ENCODE peak calls at places on chromosomes 3 and 15, in eight cellular contexts. W is GM12864; Y is hippocampal formation; K is aorta; O is CD8-positive, alpha-beta T cell; A is astrocyte of the spinal cord; D is lung microvascular endothelial cell; V is MCF 10A. G is an unnamed sample.

GRCh38 chr3:51679777-51680176 is 8.7 kb downstream of the TEX264 start:
- DNase-seq in W (no peak), Y (no peak), K (no peak), O (no peak), A (no peak), D (no peak), V (no peak), G (no peak)

GRCh38 chr3:67381667-67382272 is 272.6 kb downstream of the SUCLG2 start:
- DNase-seq in W (no peak), Y (no peak), K (no peak), O (no peak), A (peak; percentile 27), D (peak; percentile 63), V (peak; percentile 35), G (no peak)

GRCh38 chr15:88331291-88331690 is 74.8 kb upstream of the NTRK3 start:
- DNase-seq in W (no peak), Y (no peak), K (no peak), O (peak; percentile 15), A (peak; percentile 2), D (peak; percentile 17), V (no peak), G (no peak)

GRCh38 chr3:8559351-8559750 is 57.7 kb downstream of the LMCD1 start:
- DNase-seq in W (no peak), Y (no peak), K (peak; percentile 65), O (no peak), A (no peak), D (no peak), V (no peak), G (no peak)

GRCh38 chr3:154195620-154196366 is 74.6 kb downstream of the ARHGEF26 start:
- DNase-seq in W (no peak), Y (no peak), K (no peak), O (no peak), A (no peak), D (no peak), V (no peak), G (no peak)

GRCh38 chr15:99931703-99932603 is 198.7 kb upstream of the LYSMD4 start:
- DNase-seq in W (no peak), Y (no peak), K (no peak), O (no peak), A (no peak), D (no peak), V (no peak), G (no peak)

GRCh38 chr15:61834076-61834697 is 226.1 kb downstream of the VPS13C start:
- DNase-seq in W (peak; percentile 15), Y (peak; percentile 76), K (peak; percentile 93), O (peak; percentile 76), A (peak; percentile 85), D (peak; percentile 85), V (peak; percentile 71), G (peak; percentile 36)

GRCh38 chr3:24680214-24680967 is 185.7 kb upstream of the THRB start:
- DNase-seq in W (no peak), Y (peak; percentile 5), K (peak; percentile 93), O (peak; percentile 48), A (peak; percentile 63), D (peak; percentile 64), V (peak; percentile 69), G (no peak)

GRCh38 chr3:40645883-40646282 is 121.1 kb downstream of the ZNF621 start:
- DNase-seq in W (no peak), Y (no peak), K (no peak), O (no peak), A (peak; percentile 23), D (no peak), V (peak; percentile 54), G (no peak)

GRCh38 chr3:79366414-79366813 is 401.4 kb downstream of the ROBO1 start:
- DNase-seq in W (no peak), Y (no peak), K (no peak), O (no peak), A (peak; percentile 13), D (no peak), V (no peak), G (no peak)

GRCh38 chr3:58665410-58665809 is 1.2 kb downstream of the FAM3D start:
- DNase-seq in W (no peak), Y (no peak), K (no peak), O (no peak), A (no peak), D (no peak), V (no peak), G (no peak)

GRCh38 chr3:114899186-114899931 is 247.7 kb downstream of the ZBTB20 start:
- DNase-seq in W (no peak), Y (peak; percentile 37), K (no peak), O (no peak), A (peak; percentile 14), D (no peak), V (no peak), G (no peak)

GRCh38 chr15:70557506-70558258 is 205.7 kb downstream of the UACA start:
- DNase-seq in W (no peak), Y (no peak), K (no peak), O (no peak), A (no peak), D (no peak), V (peak; percentile 13), G (no peak)

GRCh38 chr3:66256806-66257205 is 36.0 kb downstream of the SLC25A26 start:
- DNase-seq in W (no peak), Y (no peak), K (no peak), O (no peak), A (no peak), D (no peak), V (no peak), G (no peak)

GRCh38 chr3:143972155-143972494 is 502 bp downstream of the DIPK2A start:
- DNase-seq in W (no peak), Y (no peak), K (no peak), O (peak; percentile 54), A (peak; percentile 82), D (no peak), V (no peak), G (no peak)

GRCh38 chr3:69370156-69370944 is 15.5 kb downstream of the FRMD4B start:
- DNase-seq in W (no peak), Y (peak; percentile 47), K (peak; percentile 85), O (peak; percentile 25), A (peak; percentile 23), D (peak; percentile 66), V (peak; percentile 66), G (no peak)

GRCh38 chr15:25727116-25727515 is 136.0 kb downstream of the ATP10A start:
- DNase-seq in W (no peak), Y (no peak), K (no peak), O (no peak), A (no peak), D (no peak), V (no peak), G (no peak)

GRCh38 chr3:121870710-121871109 is 23.5 kb upstream of the SLC15A2 start:
- DNase-seq in W (no peak), Y (no peak), K (no peak), O (no peak), A (no peak), D (no peak), V (no peak), G (no peak)

GRCh38 chr15:42461261-42461660 is 29.7 kb downstream of the ZNF106 start:
- DNase-seq in W (no peak), Y (no peak), K (no peak), O (no peak), A (no peak), D (no peak), V (no peak), G (no peak)

GRCh38 chr15:98841419-98841970 is 166.1 kb downstream of the PGPEP1L start:
- DNase-seq in W (no peak), Y (no peak), K (no peak), O (no peak), A (no peak), D (no peak), V (no peak), G (no peak)

GRCh38 chr3:44439499-44440295 is 37.8 kb downstream of the ZNF445 start:
- DNase-seq in W (peak; percentile 84), Y (peak; percentile 14), K (peak; percentile 79), O (peak; percentile 58), A (peak; percentile 60), D (peak; percentile 97), V (no peak), G (no peak)

GRCh38 chr3:159346504-159346903 is 544.6 kb downstream of the MFSD1 start:
- DNase-seq in W (no peak), Y (no peak), K (no peak), O (no peak), A (no peak), D (no peak), V (no peak), G (no peak)

GRCh38 chr3:30505866-30506517 is 100.4 kb upstream of the TGFBR2 start:
- DNase-seq in W (no peak), Y (no peak), K (no peak), O (no peak), A (no peak), D (no peak), V (no peak), G (no peak)

GRCh38 chr3:119637679-119638525 is 22.5 kb downstream of the POPDC2 start:
- DNase-seq in W (no peak), Y (no peak), K (no peak), O (no peak), A (peak; percentile 88), D (peak; percentile 27), V (peak; percentile 58), G (no peak)

GRCh38 chr3:42763023-42763422 is 10.0 kb downstream of the CCDC13 start:
- DNase-seq in W (no peak), Y (peak; percentile 21), K (no peak), O (no peak), A (no peak), D (no peak), V (no peak), G (no peak)

GRCh38 chr15:38414351-38414750 is 39.6 kb upstream of the FAM98B start:
- DNase-seq in W (no peak), Y (peak; percentile 70), K (no peak), O (no peak), A (peak; percentile 81), D (peak; percentile 57), V (peak; percentile 70), G (peak; percentile 5)

GRCh38 chr15:42149493-42150245 is 6.8 kb downstream of the PLA2G4F start:
- DNase-seq in W (no peak), Y (no peak), K (no peak), O (no peak), A (no peak), D (no peak), V (no peak), G (no peak)

GRCh38 chr3:126961191-126961790 is 21.6 kb upstream of the PLXNA1 start:
- DNase-seq in W (no peak), Y (no peak), K (peak; percentile 89), O (no peak), A (peak; percentile 60), D (no peak), V (peak; percentile 88), G (no peak)

GRCh38 chr3:185658943-185659342 is 72.8 kb downstream of the SENP2 start:
- DNase-seq in W (no peak), Y (no peak), K (no peak), O (no peak), A (no peak), D (no peak), V (no peak), G (no peak)

GRCh38 chr3:179046497-179047353 is 24.9 kb downstream of the ZMAT3 start:
- DNase-seq in W (no peak), Y (no peak), K (no peak), O (no peak), A (peak; percentile 58), D (no peak), V (no peak), G (no peak)

GRCh38 chr3:158649791-158650190 is 5.5 kb downstream of the GFM1 start:
- DNase-seq in W (no peak), Y (no peak), K (no peak), O (no peak), A (no peak), D (peak; percentile 82), V (no peak), G (no peak)

GRCh38 chr3:64691051-64691450 is 3.3 kb upstream of the ADAMTS9 start:
- DNase-seq in W (no peak), Y (no peak), K (no peak), O (no peak), A (no peak), D (peak; percentile 89), V (peak; percentile 2), G (no peak)

GRCh38 chr3:38099518-38099917 is 37.4 kb downstream of the ACAA1 start:
- DNase-seq in W (no peak), Y (no peak), K (no peak), O (no peak), A (no peak), D (no peak), V (no peak), G (no peak)

GRCh38 chr3:177552051-177552450 is 354.8 kb upstream of the TBL1XR1 start:
- DNase-seq in W (no peak), Y (no peak), K (no peak), O (no peak), A (no peak), D (no peak), V (no peak), G (no peak)

G was measured in GOT3.